ENCODE peak calls at places on chromosomes 5 and 9, in four cellular contexts. I is head of caudate nucleus, K is hepatic stellate cell, D is Panc1. S is an unnamed sample.

GRCh38 chr5:13478831-13479465 is 465.5 kb downstream of the DNAH5 start:
- DNase-seq in I (peak; percentile 54), K (peak; percentile 29), D (peak; percentile 20), S (no peak)

GRCh38 chr5:153888781-153889180 is 149.9 kb downstream of the FAM114A2 start:
- DNase-seq in I (no peak), K (no peak), D (no peak), S (no peak)

GRCh38 chr5:132411382-132411925 is 41.9 kb downstream of the SLC22A5 start:
- DNase-seq in I (no peak), K (no peak), D (no peak), S (no peak)

GRCh38 chr9:34252670-34253459 is 74.0 kb downstream of the UBAP1 start:
- DNase-seq in I (peak; percentile 70), K (peak; percentile 57), D (peak; percentile 46), S (peak; percentile 67)

GRCh38 chr5:27494845-27495244 is 456.5 kb upstream of the CDH9 start:
- DNase-seq in I (no peak), K (no peak), D (peak; percentile 22), S (no peak)

GRCh38 chr5:52892242-52892878 is 96.8 kb upstream of the ITGA2 start:
- DNase-seq in I (no peak), K (no peak), D (no peak), S (no peak)

GRCh38 chr9:112793213-112793810 is 42.8 kb downstream of the SNX30 start:
- DNase-seq in I (peak; percentile 58), K (peak; percentile 65), D (peak; percentile 69), S (peak; percentile 88)

GRCh38 chr9:114655689-114656088 is 1.9 kb downstream of the TEX53 start:
- DNase-seq in I (no peak), K (no peak), D (no peak), S (no peak)

GRCh38 chr9:92648447-92649406 is 21.2 kb downstream of the IPPK start:
- DNase-seq in I (no peak), K (no peak), D (no peak), S (no peak)

GRCh38 chr5:127957183-127957582 is 126.4 kb upstream of the SLC12A2 start:
- DNase-seq in I (no peak), K (no peak), D (no peak), S (no peak)

GRCh38 chr9:33234511-33235467 is 5.2 kb upstream of the SPINK4 start:
- DNase-seq in I (no peak), K (no peak), D (no peak), S (no peak)

GRCh38 chr5:158640581-158640980 is 459.1 kb downstream of the EBF1 start:
- DNase-seq in I (no peak), K (no peak), D (no peak), S (no peak)

GRCh38 chr9:81814794-81815464 is 113.3 kb upstream of the SPATA31D4 start:
- DNase-seq in I (no peak), K (no peak), D (no peak), S (no peak)

GRCh38 chr5:160460377-160461049 is 38.9 kb downstream of the PTTG1 start:
- DNase-seq in I (no peak), K (no peak), D (no peak), S (no peak)

GRCh38 chr9:69346596-69347390 is 21.8 kb downstream of the ENTREP1 start:
- DNase-seq in I (no peak), K (no peak), D (no peak), S (no peak)

GRCh38 chr5:159227452-159227851 is 18.1 kb upstream of the RNF145 start:
- DNase-seq in I (no peak), K (no peak), D (no peak), S (no peak)

GRCh38 chr5:135545115-135545514 is 9.4 kb upstream of the NEUROG1 start:
- DNase-seq in I (no peak), K (no peak), D (no peak), S (no peak)

GRCh38 chr9:90929616-90930015 is 128.0 kb downstream of the SYK start:
- DNase-seq in I (no peak), K (no peak), D (no peak), S (no peak)

GRCh38 chr5:172403191-172403794 is 51.0 kb downstream of the SH3PXD2B start:
- DNase-seq in I (peak; percentile 79), K (no peak), D (no peak), S (no peak)

GRCh38 chr9:74876611-74877010 is 11.1 kb downstream of the TRPM6 start:
- DNase-seq in I (no peak), K (no peak), D (no peak), S (no peak)

GRCh38 chr5:180315762-180316212 is 23.9 kb upstream of the MAPK9 start:
- DNase-seq in I (peak; percentile 39), K (no peak), D (no peak), S (peak; percentile 78)

GRCh38 chr5:142432961-142433360 is 108.1 kb upstream of the SPRY4 start:
- DNase-seq in I (no peak), K (no peak), D (no peak), S (peak; percentile 58)

GRCh38 chr9:113807173-113808061 is 68.7 kb upstream of the ZNF618 start:
- DNase-seq in I (peak; percentile 56), K (peak; percentile 73), D (peak; percentile 41), S (peak; percentile 24)

GRCh38 chr9:34430843-34431437 is 27.4 kb downstream of the FAM219A start:
- DNase-seq in I (no peak), K (peak; percentile 67), D (no peak), S (no peak)

GRCh38 chr5:1368236-1368635 is 23.3 kb upstream of the CLPTM1L start:
- DNase-seq in I (no peak), K (no peak), D (no peak), S (no peak)

GRCh38 chr5:143582869-143583268 is 179.4 kb upstream of the NR3C1 start:
- DNase-seq in I (no peak), K (no peak), D (no peak), S (no peak)

GRCh38 chr9:126790561-126790960 is 14.3 kb upstream of the ZBTB43 start:
- DNase-seq in I (no peak), K (no peak), D (no peak), S (no peak)

GRCh38 chr5:1396029-1396816 is 49.0 kb downstream of the SLC6A3 start:
- DNase-seq in I (no peak), K (no peak), D (no peak), S (no peak)

S was measured in activated gamma-delta T cell treated with Interleukin-2 at 50 U/mL for 16 hours.